ENCODE peak calls at places on chromosomes 7 and 10, in six cellular contexts. G is H1, A is trophoblast cell, F is neuronal stem cell, V is mesenchymal stem cell, P is IMR-90. C is an unnamed sample.

GRCh38 chr10:110759523-110759922 is 112.2 kb upstream of the PDCD4 start:
- DNase-seq in P (no peak), A (no peak), F (no peak), V (no peak), G (no peak), C (no peak)

GRCh38 chr7:153381275-153382119 is 621.9 kb downstream of the ACTR3B start:
- DNase-seq in G (peak; percentile 25), F (peak; percentile 67), V (no peak), A (peak; percentile 73), P (no peak), C (peak; percentile 65)

GRCh38 chr10:11515596-11516418 is 95.6 kb downstream of the USP6NL start:
- DNase-seq in A (peak; percentile 77), V (peak; percentile 72), P (peak; percentile 70), G (no peak), F (no peak), C (no peak)

GRCh38 chr10:124287071-124287685 is 131.5 kb downstream of the OAT start:
- DNase-seq in V (no peak), P (no peak), A (no peak), G (no peak), F (no peak), C (no peak)

GRCh38 chr7:105853931-105854419 is 22.4 kb downstream of the ATXN7L1 start:
- DNase-seq in V (peak; percentile 36), A (no peak), G (no peak), F (no peak), P (peak; percentile 23), C (no peak)

GRCh38 chr10:1535337-1535957 is 201.9 kb downstream of the ADARB2 start:
- DNase-seq in A (no peak), F (no peak), P (no peak), G (no peak), V (no peak), C (no peak)

GRCh38 chr7:12373580-12374263 is 29.9 kb downstream of the VWDE start:
- DNase-seq in F (no peak), G (no peak), V (no peak), A (no peak), P (no peak), C (no peak)

GRCh38 chr10:14093735-14094484 is 236.8 kb downstream of the FRMD4A start:
- DNase-seq in G (no peak), V (peak; percentile 53), A (peak; percentile 26), F (peak; percentile 33), P (peak; percentile 66), C (peak; percentile 63)

GRCh38 chr10:25678666-25679065 is 255.4 kb upstream of the MYO3A start:
- DNase-seq in A (no peak), F (no peak), P (no peak), G (no peak), V (peak; percentile 78), C (no peak)

GRCh38 chr10:111990734-111991133 is 192.8 kb downstream of the GPAM start:
- DNase-seq in V (no peak), A (no peak), P (no peak), F (no peak), G (no peak), C (no peak)

GRCh38 chr10:89267056-89267455 is 15.5 kb upstream of the LIPA start:
- DNase-seq in V (no peak), G (no peak), F (no peak), P (no peak), A (no peak), C (no peak)
- H2AK5ac ChIP-seq in V (no peak overlapping the region), G (no peak overlapping the region), F (no peak overlapping the region), P (no peak overlapping the region), A (no peak overlapping the region), C (no peak overlapping the region)

GRCh38 chr7:71904486-71904885 is 507.7 kb downstream of the CALN1 start:
- DNase-seq in F (no peak), V (no peak), G (no peak), P (no peak), A (no peak), C (no peak)
- H4K91ac ChIP-seq in F (no peak overlapping the region), V (no peak overlapping the region), G (no peak overlapping the region), P (no peak overlapping the region), A (no peak overlapping the region), C (no peak overlapping the region)

GRCh38 chr7:43325595-43325994 is 213.1 kb downstream of the HECW1 start:
- DNase-seq in V (no peak), F (no peak), A (no peak), P (no peak), G (no peak), C (no peak)
- H2AK5ac ChIP-seq in V (no peak overlapping the region), F (no peak overlapping the region), A (no peak overlapping the region), P (no peak overlapping the region), G (peak overlapping the region; percentile 41), C (no peak overlapping the region)

GRCh38 chr10:47259521-47259920 is 40.5 kb upstream of the GDF10 start:
- DNase-seq in P (no peak), F (no peak), A (no peak), G (no peak), V (no peak), C (no peak)

GRCh38 chr10:47260505-47261111 is 39.4 kb upstream of the GDF10 start:
- DNase-seq in G (no peak), A (no peak), F (no peak), V (no peak), P (no peak), C (no peak)

GRCh38 chr10:47256753-47257336 is 43.2 kb upstream of the GDF10 start:
- DNase-seq in V (no peak), F (no peak), P (no peak), A (peak; percentile 40), G (no peak), C (no peak)

GRCh38 chr10:47257396-47258120 is 42.4 kb upstream of the GDF10 start:
- DNase-seq in F (no peak), A (no peak), G (no peak), V (peak; percentile 0), P (peak; percentile 65), C (no peak)

GRCh38 chr10:47258921-47259320 is 41.1 kb upstream of the GDF10 start:
- DNase-seq in F (no peak), G (no peak), V (no peak), A (no peak), P (no peak), C (no peak)
- H4K91ac ChIP-seq in F (no peak overlapping the region), G (no peak overlapping the region), V (no peak overlapping the region), A (no peak overlapping the region), P (no peak overlapping the region), C (no peak overlapping the region)

GRCh38 chr7:74583630-74584029 is 73.9 kb upstream of the GTF2I start:
- DNase-seq in P (no peak), F (no peak), V (no peak), A (no peak), G (no peak), C (no peak)
- H2AK5ac ChIP-seq in P (no peak overlapping the region), F (no peak overlapping the region), V (no peak overlapping the region), A (no peak overlapping the region), G (no peak overlapping the region), C (no peak overlapping the region)

GRCh38 chr10:20892011-20892585 is 5.0 kb downstream of the NEBL start:
- DNase-seq in V (peak; percentile 10), P (no peak), A (peak; percentile 66), G (no peak), F (no peak), C (no peak)
- H4K91ac ChIP-seq in V (no peak overlapping the region), P (no peak overlapping the region), A (no peak overlapping the region), G (no peak overlapping the region), F (no peak overlapping the region), C (no peak overlapping the region)

GRCh38 chr7:73618538-73618937 is 5.8 kb downstream of the MLXIPL start:
- DNase-seq in P (no peak), A (no peak), V (no peak), G (no peak), F (no peak), C (no peak)
- H2AK5ac ChIP-seq in P (no peak overlapping the region), A (no peak overlapping the region), V (no peak overlapping the region), G (no peak overlapping the region), F (peak overlapping the region; percentile 15), C (no peak overlapping the region)